ENCODE peak calls at places on chromosomes 16 and 17, in five cellular contexts. One of them, this sample, is unnamed.

GRCh38 chr17:7060165-7060890 is 16.4 kb upstream of the SLC16A11 start:
- DNase-seq in cardiac fibroblast: peak
- DNase-seq in upper lobe of right lung: no peak
- DNase-seq in stomach: peak
- DNase-seq in lung: no peak
- DNase-seq in this sample: peak

GRCh38 chr16:85699628-85700027 is 10.9 kb upstream of the GINS2 start:
- DNase-seq in stomach: no peak
- DNase-seq in lung: no peak
- DNase-seq in upper lobe of right lung: no peak
- DNase-seq in cardiac fibroblast: peak
- DNase-seq in this sample: peak

GRCh38 chr16:12503201-12503600 is 300.5 kb downstream of the CPPED1 start:
- DNase-seq in stomach: no peak
- DNase-seq in upper lobe of right lung: peak
- DNase-seq in cardiac fibroblast: no peak
- DNase-seq in lung: no peak
- DNase-seq in this sample: no peak

GRCh38 chr17:1490643-1491405 is 1.7 kb downstream of the MYO1C start:
- DNase-seq in cardiac fibroblast: peak
- DNase-seq in stomach: peak
- DNase-seq in lung: peak
- DNase-seq in upper lobe of right lung: peak
- DNase-seq in this sample: no peak

GRCh38 chr17:8185580-8186445 is 4.2 kb downstream of the BORCS6 start:
- DNase-seq in lung: peak
- DNase-seq in stomach: peak
- DNase-seq in cardiac fibroblast: peak
- DNase-seq in upper lobe of right lung: peak
- DNase-seq in this sample: no peak

GRCh38 chr16:51328708-51329107 is 177.6 kb upstream of the SALL1 start:
- DNase-seq in upper lobe of right lung: no peak
- DNase-seq in lung: no peak
- DNase-seq in cardiac fibroblast: no peak
- DNase-seq in stomach: no peak
- DNase-seq in this sample: no peak

GRCh38 chr17:17131876-17132275 is 74.3 kb downstream of the PLD6 start:
- DNase-seq in upper lobe of right lung: no peak
- DNase-seq in cardiac fibroblast: no peak
- DNase-seq in stomach: no peak
- DNase-seq in lung: no peak
- DNase-seq in this sample: no peak

GRCh38 chr17:76556759-76557367 is 17.0 kb downstream of the PRCD start:
- DNase-seq in upper lobe of right lung: peak
- DNase-seq in lung: peak
- DNase-seq in stomach: peak
- DNase-seq in cardiac fibroblast: peak
- DNase-seq in this sample: no peak

GRCh38 chr17:14748036-14748715 is 447.3 kb downstream of the HS3ST3B1 start:
- DNase-seq in stomach: no peak
- DNase-seq in lung: no peak
- DNase-seq in upper lobe of right lung: peak
- DNase-seq in cardiac fibroblast: no peak
- DNase-seq in this sample: no peak

DNA sequence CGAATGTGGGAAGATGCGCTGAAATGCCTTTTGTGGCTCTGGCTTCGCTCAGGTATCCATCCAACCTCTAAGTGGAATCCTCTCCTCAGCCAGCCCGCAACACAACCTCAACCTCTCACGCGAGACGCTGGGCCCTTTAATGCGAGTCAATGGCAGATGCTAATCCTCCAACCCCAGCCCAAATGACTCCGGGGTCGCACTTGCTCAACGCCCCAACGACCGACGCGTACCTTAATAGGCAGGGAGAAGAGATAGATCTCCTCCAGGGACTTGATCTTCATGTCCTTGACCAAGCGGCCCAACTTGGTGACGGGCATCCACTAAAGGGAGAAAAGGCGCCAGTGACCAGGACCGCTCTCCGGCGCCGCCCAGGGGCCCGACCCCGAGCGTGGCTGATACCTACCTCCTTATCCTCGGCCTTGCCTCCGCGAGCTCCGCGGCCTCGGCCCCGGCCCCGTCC is 550 bp downstream of the RPS2 start:
- DNase-seq in stomach: no peak
- DNase-seq in cardiac fibroblast: no peak
- DNase-seq in lung: no peak
- DNase-seq in upper lobe of right lung: no peak
- DNase-seq in this sample: no peak
- TF ChIP-seq CTCF in stomach: no peak
- TF ChIP-seq CTCF in cardiac fibroblast: peak
- TF ChIP-seq CTCF in lung: no peak
- TF ChIP-seq CTCF in upper lobe of right lung: peak
- TF ChIP-seq CTCF in this sample: peak

GRCh38 chr17:40322417-40323315 is 13.7 kb downstream of the RARA start:
- DNase-seq in stomach: peak
- DNase-seq in lung: peak
- DNase-seq in upper lobe of right lung: peak
- DNase-seq in cardiac fibroblast: peak
- DNase-seq in this sample: no peak
- H3K4me3 ChIP-seq in stomach: peak
- H3K4me3 ChIP-seq in lung: peak
- H3K4me3 ChIP-seq in upper lobe of right lung: peak
- H3K4me3 ChIP-seq in cardiac fibroblast: peak
- H3K4me3 ChIP-seq in this sample: peak

GRCh38 chr16:72025404-72026114 is 17.0 kb downstream of the DHODH start:
- DNase-seq in stomach: no peak
- DNase-seq in lung: no peak
- DNase-seq in cardiac fibroblast: no peak
- DNase-seq in upper lobe of right lung: no peak
- DNase-seq in this sample: no peak

GRCh38 chr16:72023962-72024361 is 15.4 kb downstream of the DHODH start:
- DNase-seq in lung: no peak
- DNase-seq in stomach: no peak
- DNase-seq in upper lobe of right lung: no peak
- DNase-seq in cardiac fibroblast: peak
- DNase-seq in this sample: no peak

GRCh38 chr16:72018470-72018869 is 9.9 kb downstream of the DHODH start:
- DNase-seq in upper lobe of right lung: no peak
- DNase-seq in stomach: no peak
- DNase-seq in cardiac fibroblast: no peak
- DNase-seq in lung: no peak
- DNase-seq in this sample: no peak

GRCh38 chr16:72024862-72025382 is 16.4 kb downstream of the DHODH start:
- DNase-seq in upper lobe of right lung: no peak
- DNase-seq in stomach: no peak
- DNase-seq in lung: no peak
- DNase-seq in cardiac fibroblast: no peak
- DNase-seq in this sample: no peak

GRCh38 chr16:72021043-72021442 is 12.5 kb downstream of the DHODH start:
- DNase-seq in upper lobe of right lung: no peak
- DNase-seq in stomach: no peak
- DNase-seq in lung: no peak
- DNase-seq in cardiac fibroblast: no peak
- DNase-seq in this sample: no peak
- TF ChIP-seq CTCF in upper lobe of right lung: no peak
- TF ChIP-seq CTCF in stomach: no peak
- TF ChIP-seq CTCF in lung: no peak
- TF ChIP-seq CTCF in cardiac fibroblast: peak
- TF ChIP-seq CTCF in this sample: peak

GRCh38 chr16:58417035-58417434 is 24.8 kb downstream of the GINS3 start:
- DNase-seq in stomach: no peak
- DNase-seq in cardiac fibroblast: no peak
- DNase-seq in upper lobe of right lung: peak
- DNase-seq in lung: no peak
- DNase-seq in this sample: no peak

GRCh38 chr16:58419241-58420012 is 27.2 kb downstream of the GINS3 start:
- DNase-seq in cardiac fibroblast: no peak
- DNase-seq in upper lobe of right lung: peak
- DNase-seq in stomach: no peak
- DNase-seq in lung: no peak
- DNase-seq in this sample: no peak

GRCh38 chr16:58417600-58417999 is 25.3 kb downstream of the GINS3 start:
- DNase-seq in cardiac fibroblast: peak
- DNase-seq in stomach: no peak
- DNase-seq in upper lobe of right lung: peak
- DNase-seq in lung: no peak
- DNase-seq in this sample: no peak

GRCh38 chr16:58418026-58418425 is 25.8 kb downstream of the GINS3 start:
- DNase-seq in stomach: no peak
- DNase-seq in lung: no peak
- DNase-seq in upper lobe of right lung: no peak
- DNase-seq in cardiac fibroblast: no peak
- DNase-seq in this sample: no peak

GRCh38 chr16:58418601-58419000 is 26.3 kb downstream of the GINS3 start:
- DNase-seq in lung: no peak
- DNase-seq in upper lobe of right lung: no peak
- DNase-seq in stomach: no peak
- DNase-seq in cardiac fibroblast: peak
- DNase-seq in this sample: peak
- H3K4me3 ChIP-seq in lung: no peak
- H3K4me3 ChIP-seq in upper lobe of right lung: no peak
- H3K4me3 ChIP-seq in stomach: no peak
- H3K4me3 ChIP-seq in cardiac fibroblast: no peak
- H3K4me3 ChIP-seq in this sample: no peak

DNA sequence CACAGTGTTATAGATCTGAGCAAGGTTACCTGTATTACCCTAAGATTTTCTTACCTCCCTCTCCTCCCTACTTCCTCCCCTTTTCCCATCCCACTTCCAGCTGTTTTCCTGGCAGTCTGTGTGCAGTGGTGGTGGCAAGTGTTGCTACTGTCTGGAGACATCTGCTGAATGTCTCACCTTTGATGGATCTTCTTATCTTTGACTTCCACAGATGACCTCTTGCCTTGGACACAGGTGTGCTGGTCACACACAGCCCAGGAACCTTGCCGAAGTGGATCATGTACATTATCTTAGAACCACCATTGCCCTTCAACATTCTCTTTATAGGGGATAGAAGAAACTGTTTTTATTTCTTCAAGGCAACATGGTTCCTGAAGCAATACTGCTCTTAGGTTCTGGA is 245.1 kb downstream of the UTP18 start:
- DNase-seq in upper lobe of right lung: no peak
- DNase-seq in lung: no peak
- DNase-seq in stomach: no peak
- DNase-seq in cardiac fibroblast: no peak
- DNase-seq in this sample: no peak
- TF ChIP-seq CTCF in upper lobe of right lung: no peak
- TF ChIP-seq CTCF in lung: no peak
- TF ChIP-seq CTCF in stomach: no peak
- TF ChIP-seq CTCF in cardiac fibroblast: no peak
- TF ChIP-seq CTCF in this sample: no peak

GRCh38 chr16:70714526-70715112 is 28.8 kb upstream of the MTSS2 start:
- DNase-seq in upper lobe of right lung: no peak
- DNase-seq in stomach: no peak
- DNase-seq in cardiac fibroblast: no peak
- DNase-seq in lung: no peak
- DNase-seq in this sample: no peak

GRCh38 chr16:70717065-70717464 is 31.2 kb upstream of the MTSS2 start:
- DNase-seq in cardiac fibroblast: no peak
- DNase-seq in upper lobe of right lung: no peak
- DNase-seq in stomach: no peak
- DNase-seq in lung: no peak
- DNase-seq in this sample: no peak

GRCh38 chr16:70715113-70715711 is 29.4 kb upstream of the MTSS2 start:
- DNase-seq in cardiac fibroblast: peak
- DNase-seq in lung: peak
- DNase-seq in stomach: peak
- DNase-seq in upper lobe of right lung: peak
- DNase-seq in this sample: peak

GRCh38 chr16:70717817-70718216 is 32.0 kb upstream of the MTSS2 start:
- DNase-seq in cardiac fibroblast: no peak
- DNase-seq in upper lobe of right lung: no peak
- DNase-seq in lung: no peak
- DNase-seq in stomach: no peak
- DNase-seq in this sample: no peak

GRCh38 chr16:70715860-70716357 is 30.1 kb upstream of the MTSS2 start:
- DNase-seq in upper lobe of right lung: no peak
- DNase-seq in stomach: no peak
- DNase-seq in lung: no peak
- DNase-seq in cardiac fibroblast: peak
- DNase-seq in this sample: peak
- H3K4me3 ChIP-seq in upper lobe of right lung: no peak
- H3K4me3 ChIP-seq in stomach: no peak
- H3K4me3 ChIP-seq in lung: no peak
- H3K4me3 ChIP-seq in cardiac fibroblast: no peak
- H3K4me3 ChIP-seq in this sample: peak

DNA sequence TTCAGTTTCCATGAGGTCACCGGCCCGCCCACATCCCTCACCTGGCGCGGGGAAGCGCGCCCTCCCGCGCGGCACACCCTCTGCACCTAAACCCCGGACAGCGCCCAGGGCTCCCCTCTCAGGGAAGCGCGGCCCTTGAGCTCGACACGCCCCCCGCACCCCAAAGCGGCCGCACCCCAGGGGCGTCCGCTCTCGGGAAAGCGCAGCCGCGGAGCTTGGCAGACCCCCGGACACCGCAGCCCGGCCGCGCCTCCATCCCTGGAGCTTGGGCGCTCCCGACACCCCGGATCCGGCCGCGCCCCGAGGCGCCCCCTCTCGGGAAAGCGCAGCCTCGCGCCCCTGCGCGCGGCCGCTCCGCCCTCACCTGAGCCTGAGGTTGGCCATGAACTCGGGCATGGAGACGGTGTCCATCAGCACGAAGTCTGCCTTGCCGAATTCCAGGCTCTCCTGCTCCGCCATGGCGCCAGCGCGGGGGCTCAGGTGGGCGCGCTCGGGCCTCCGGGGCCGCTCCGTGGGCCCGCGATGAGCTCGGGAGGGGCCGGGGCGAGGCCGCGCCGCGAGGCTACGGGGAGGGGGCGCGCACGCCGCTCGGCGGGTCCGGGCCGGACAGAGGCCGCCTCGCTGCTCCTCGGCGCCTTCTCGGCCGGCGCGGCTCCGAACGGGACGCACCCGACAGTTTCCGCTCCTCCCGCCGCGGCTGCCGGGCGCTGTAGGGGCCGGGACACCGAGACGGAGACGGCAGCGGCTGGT is at the start of gene MYO1D:
- DNase-seq in upper lobe of right lung: peak
- DNase-seq in lung: peak
- DNase-seq in cardiac fibroblast: no peak
- DNase-seq in stomach: peak
- DNase-seq in this sample: no peak
- TF ChIP-seq CTCF in upper lobe of right lung: peak
- TF ChIP-seq CTCF in lung: no peak
- TF ChIP-seq CTCF in cardiac fibroblast: peak
- TF ChIP-seq CTCF in stomach: peak
- TF ChIP-seq CTCF in this sample: peak

GRCh38 chr16:69565611-69566436 is at the start of gene NFAT5:
- DNase-seq in stomach: peak
- DNase-seq in upper lobe of right lung: peak
- DNase-seq in lung: peak
- DNase-seq in cardiac fibroblast: peak
- DNase-seq in this sample: no peak

GRCh38 chr16:69564845-69565610 is 738 bp upstream of the NFAT5 start:
- DNase-seq in lung: no peak
- DNase-seq in upper lobe of right lung: no peak
- DNase-seq in stomach: no peak
- DNase-seq in cardiac fibroblast: no peak
- DNase-seq in this sample: no peak

GRCh38 chr16:69561901-69562300 is 3.9 kb upstream of the NFAT5 start:
- DNase-seq in stomach: no peak
- DNase-seq in lung: no peak
- DNase-seq in cardiac fibroblast: no peak
- DNase-seq in upper lobe of right lung: no peak
- DNase-seq in this sample: no peak

GRCh38 chr16:69562818-69563217 is 2.9 kb upstream of the NFAT5 start:
- DNase-seq in stomach: no peak
- DNase-seq in upper lobe of right lung: no peak
- DNase-seq in cardiac fibroblast: no peak
- DNase-seq in lung: no peak
- DNase-seq in this sample: no peak

GRCh38 chr16:69563605-69564580 is 1.9 kb upstream of the NFAT5 start:
- DNase-seq in cardiac fibroblast: no peak
- DNase-seq in upper lobe of right lung: no peak
- DNase-seq in lung: no peak
- DNase-seq in stomach: no peak
- DNase-seq in this sample: no peak
- H3K4me3 ChIP-seq in cardiac fibroblast: no peak
- H3K4me3 ChIP-seq in upper lobe of right lung: peak
- H3K4me3 ChIP-seq in lung: no peak
- H3K4me3 ChIP-seq in stomach: no peak
- H3K4me3 ChIP-seq in this sample: no peak

This sample was measured in retinal pigment epithelial cell.